ENCODE peak calls at places on chromosomes 16 and 17, in ten cellular contexts. P, L, Q, J, B, X, D, N, G and I are unnamed samples.

GRCh38 chr17:8153957-8154607 is 1.9 kb upstream of the PER1 start:
- DNase-seq in P (peak; percentile 88), L (peak; percentile 99), Q (peak; percentile 98), J (peak; percentile 100), B (peak; percentile 97), X (peak; percentile 93), D (peak; percentile 94), N (peak; percentile 100), G (peak; percentile 100), I (peak; percentile 86)

GRCh38 chr16:47018223-47018891 is 44.9 kb upstream of the DNAJA2 start:
- DNase-seq in P (no peak), L (no peak), Q (peak; percentile 67), J (no peak), B (peak; percentile 35), X (no peak), D (peak; percentile 37), N (peak; percentile 72), G (peak; percentile 68), I (peak; percentile 71)

GRCh38 chr16:50322333-50322732 is 46.5 kb downstream of the BRD7 start:
- DNase-seq in P (no peak), L (no peak), Q (no peak), J (no peak), B (no peak), X (no peak), D (no peak), N (no peak), G (no peak), I (no peak)

GRCh38 chr17:5365831-5366230 is 53.6 kb downstream of the NUP88 start:
- DNase-seq in P (no peak), L (no peak), Q (no peak), J (no peak), B (no peak), X (peak; percentile 49), D (no peak), N (no peak), G (no peak), I (no peak)

GRCh38 chr17:66964930-66965800 is 658 bp downstream of the CACNG4 start:
- DNase-seq in P (no peak), L (no peak), Q (peak; percentile 59), J (no peak), B (no peak), X (no peak), D (no peak), N (no peak), G (peak; percentile 34), I (peak; percentile 63)

GRCh38 chr16:51569204-51569911 is 418.3 kb upstream of the SALL1 start:
- DNase-seq in P (no peak), L (no peak), Q (no peak), J (no peak), B (no peak), X (peak; percentile 66), D (no peak), N (no peak), G (peak; percentile 3), I (no peak)

GRCh38 chr16:65388592-65388991 is 266.7 kb upstream of the CDH11 start:
- DNase-seq in P (no peak), L (no peak), Q (no peak), J (no peak), B (no peak), X (no peak), D (no peak), N (no peak), G (no peak), I (no peak)

GRCh38 chr16:66605177-66605999 is 884 bp downstream of the CMTM3 start:
- DNase-seq in P (peak; percentile 33), L (peak; percentile 40), Q (peak; percentile 77), J (peak; percentile 83), B (peak; percentile 54), X (no peak), D (peak; percentile 34), N (peak; percentile 40), G (peak; percentile 38), I (peak; percentile 25)

GRCh38 chr16:19843371-19843770 is 41.3 kb downstream of the GPRC5B start:
- DNase-seq in P (no peak), L (no peak), Q (peak; percentile 29), J (peak; percentile 14), B (no peak), X (no peak), D (no peak), N (no peak), G (no peak), I (no peak)

GRCh38 chr17:3925684-3926537 is 9.6 kb upstream of the P2RX1 start:
- DNase-seq in P (no peak), L (no peak), Q (no peak), J (no peak), B (no peak), X (no peak), D (no peak), N (no peak), G (no peak), I (no peak)

GRCh38 chr16:8847623-8848022 is 21.2 kb downstream of the CARHSP1 start:
- DNase-seq in P (no peak), L (no peak), Q (peak; percentile 5), J (no peak), B (no peak), X (no peak), D (no peak), N (no peak), G (no peak), I (no peak)

GRCh38 chr16:1791256-1791942 is 2.1 kb downstream of the IGFALS start:
- DNase-seq in P (no peak), L (no peak), Q (peak; percentile 5), J (peak; percentile 57), B (no peak), X (no peak), D (no peak), N (no peak), G (no peak), I (no peak)

GRCh38 chr16:89277049-89277448 is 59.5 kb downstream of the ZNF778 start:
- DNase-seq in P (no peak), L (no peak), Q (no peak), J (no peak), B (no peak), X (no peak), D (peak; percentile 4), N (no peak), G (no peak), I (no peak)

GRCh38 chr17:17109231-17109630 is 67.0 kb downstream of the MPRIP start:
- DNase-seq in P (no peak), L (no peak), Q (no peak), J (no peak), B (no peak), X (no peak), D (peak; percentile 48), N (peak; percentile 47), G (no peak), I (no peak)

GRCh38 chr17:55157165-55157564 is 107.6 kb upstream of the HLF start:
- DNase-seq in P (no peak), L (no peak), Q (no peak), J (no peak), B (no peak), X (no peak), D (no peak), N (no peak), G (peak; percentile 38), I (peak; percentile 61)

GRCh38 chr17:2172447-2172938 is 117.6 kb downstream of the HIC1 start:
- DNase-seq in P (no peak), L (no peak), Q (peak; percentile 59), J (peak; percentile 74), B (no peak), X (no peak), D (no peak), N (no peak), G (peak; percentile 58), I (no peak)

GRCh38 chr17:73304971-73305786 is 6.6 kb downstream of the CDC42EP4 start:
- DNase-seq in P (no peak), L (peak; percentile 73), Q (peak; percentile 85), J (peak; percentile 84), B (no peak), X (no peak), D (no peak), N (peak; percentile 54), G (peak; percentile 62), I (no peak)
- H3K4me1 ChIP-seq in P (peaks cover 33% of the 10 kb centered on the region), L (peaks cover 63% of the 10 kb centered on the region), Q (peaks cover 59% of the 10 kb centered on the region), J (peaks cover 93% of the 10 kb centered on the region), B (peaks cover 24% of the 10 kb centered on the region), X (peaks cover 60% of the 10 kb centered on the region), D (peaks cover 8% of the 10 kb centered on the region), N (peaks cover 97% of the 10 kb centered on the region), G (peaks cover 89% of the 10 kb centered on the region), I (peaks cover 15% of the 10 kb centered on the region)

GRCh38 chr17:40588557-40588956 is 23.3 kb upstream of the CCR7 start:
- DNase-seq in P (no peak), L (no peak), Q (no peak), J (no peak), B (no peak), X (no peak), D (no peak), N (no peak), G (no peak), I (no peak)

GRCh38 chr17:40596261-40596919 is 31.1 kb upstream of the CCR7 start:
- DNase-seq in P (no peak), L (no peak), Q (no peak), J (no peak), B (no peak), X (no peak), D (peak; percentile 45), N (no peak), G (no peak), I (no peak)

GRCh38 chr17:40590742-40591141 is 25.5 kb upstream of the CCR7 start:
- DNase-seq in P (no peak), L (no peak), Q (no peak), J (no peak), B (no peak), X (no peak), D (no peak), N (no peak), G (no peak), I (no peak)
- H3K4me3 ChIP-seq in P (no peak overlapping the region), L (no peak overlapping the region), Q (no peak overlapping the region), J (no peak overlapping the region), B (no peak overlapping the region), X (no peak overlapping the region), D (no peak overlapping the region), N (no peak overlapping the region), G (no peak overlapping the region), I (no peak overlapping the region)

GRCh38 chr17:885971-886571 is 93.5 kb downstream of the NXN start:
- DNase-seq in P (no peak), L (peak; percentile 85), Q (no peak), J (peak; percentile 97), B (no peak), X (no peak), D (no peak), N (peak; percentile 72), G (peak; percentile 89), I (no peak)
- H3K27me3 ChIP-seq in P (no peaks in the 10 kb centered on the region), L (no peaks in the 10 kb centered on the region), Q (no peaks in the 10 kb centered on the region), J (no peaks in the 10 kb centered on the region), B (no peaks in the 10 kb centered on the region), X (no peaks in the 10 kb centered on the region), D (no peaks in the 10 kb centered on the region), N (no peaks in the 10 kb centered on the region), G (no peaks in the 10 kb centered on the region), I (no peaks in the 10 kb centered on the region)

DNA sequence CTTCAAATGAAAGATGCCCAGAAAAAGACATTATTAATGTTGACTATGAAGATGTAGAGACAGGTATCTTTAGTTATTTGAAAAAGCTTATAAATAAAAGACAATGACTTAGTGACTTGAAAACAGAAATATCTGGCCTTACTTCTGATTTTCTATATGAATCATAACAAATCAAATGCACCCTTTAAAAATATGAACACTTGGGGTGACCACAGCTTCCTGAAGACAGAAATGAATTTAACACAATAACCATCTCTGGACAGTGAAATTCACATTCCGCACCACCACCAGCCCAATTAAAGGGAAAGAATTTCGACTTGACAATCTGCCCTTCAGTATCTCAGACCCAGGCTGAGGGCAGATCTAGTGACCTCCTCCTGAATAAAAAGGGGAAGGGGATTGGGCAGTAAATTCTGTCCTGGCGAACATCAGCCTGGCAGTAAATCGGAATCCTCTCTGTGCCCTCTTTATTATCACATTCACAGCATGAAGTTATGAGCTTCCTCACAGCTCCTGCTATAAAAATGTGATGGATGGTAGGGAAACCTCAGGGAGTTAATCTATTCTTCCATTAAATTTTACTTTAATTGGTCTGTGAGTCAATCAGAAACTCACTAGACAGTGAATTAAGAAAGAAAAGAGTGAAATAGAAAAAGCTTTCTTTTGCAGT is 131.5 kb downstream of the SNX11 start:
- DNase-seq in P (no peak), L (no peak), Q (no peak), J (no peak), B (no peak), X (no peak), D (no peak), N (no peak), G (no peak), I (peak; percentile 25)
- H3K4me1 ChIP-seq in P (no peaks in the 10 kb centered on the region), L (no peaks in the 10 kb centered on the region), Q (peaks cover 37% of the 10 kb centered on the region), J (peaks cover 4% of the 10 kb centered on the region), B (peaks cover 2% of the 10 kb centered on the region), X (peaks cover 60% of the 10 kb centered on the region), D (peaks cover 35% of the 10 kb centered on the region), N (peaks cover 27% of the 10 kb centered on the region), G (peaks cover 10% of the 10 kb centered on the region), I (peaks cover 18% of the 10 kb centered on the region)